ENCODE peak calls at places on chromosomes 4 and X, in four cellular contexts. W is endodermal cell, Z is heart right ventricle, T is PC-3. S is an unnamed sample.

GRCh38 chrX:3548743-3549441 is 164.6 kb downstream of the PRKX start:
- DNase-seq in W (no peak), T (peak; percentile 48), Z (no peak), S (peak; percentile 9)

GRCh38 chrX:108268434-108269080 is 169.7 kb downstream of the COL4A6 start:
- DNase-seq in W (no peak), T (peak; percentile 58), Z (no peak), S (peak; percentile 24)

GRCh38 chrX:130718137-130718536 is 184.9 kb downstream of the ENOX2 start:
- DNase-seq in T (no peak), W (no peak), Z (no peak), S (no peak)

GRCh38 chrX:110038900-110039299 is 36.0 kb downstream of the TMEM164 start:
- DNase-seq in Z (no peak), T (no peak), W (no peak), S (no peak)

GRCh38 chr4:88606832-88607231 is 14.6 kb downstream of the HERC3 start:
- DNase-seq in W (no peak), Z (no peak), T (no peak), S (no peak)

GRCh38 chrX:154805696-154806091 is 409 bp upstream of the MPP1 start:
- DNase-seq in T (no peak), W (no peak), Z (no peak), S (no peak)

GRCh38 chr4:39606747-39607146 is 31.9 kb downstream of the SMIM14 start:
- DNase-seq in Z (no peak), W (no peak), T (no peak), S (no peak)

GRCh38 chr4:83548151-83548905 is 12.4 kb downstream of the GPAT3 start:
- DNase-seq in W (peak; percentile 68), Z (peak; percentile 47), T (peak; percentile 98), S (peak; percentile 63)

GRCh38 chr4:125368684-125369083 is 53.9 kb downstream of the FAT4 start:
- DNase-seq in Z (no peak), W (no peak), T (peak; percentile 66), S (no peak)

GRCh38 chr4:26176621-26177121 is 144.1 kb upstream of the RBPJ start:
- DNase-seq in Z (no peak), W (no peak), T (no peak), S (no peak)

GRCh38 chr4:10366628-10367027 is 90.6 kb downstream of the ZNF518B start:
- DNase-seq in T (no peak), Z (no peak), W (no peak), S (no peak)

GRCh38 chr4:56425518-56425917 is 9.9 kb downstream of the PPAT start:
- DNase-seq in T (no peak), Z (no peak), W (peak; percentile 59), S (no peak)

GRCh38 chr4:14345356-14345775 is 656.9 kb upstream of the CPEB2 start:
- DNase-seq in W (no peak), Z (no peak), T (peak; percentile 41), S (no peak)

GRCh38 chr4:10083861-10084641 is 32.5 kb downstream of the WDR1 start:
- DNase-seq in Z (no peak), W (no peak), T (no peak), S (peak; percentile 19)

GRCh38 chr4:118076958-118077766 is 42.9 kb downstream of the NDST3 start:
- DNase-seq in T (peak; percentile 46), W (peak; percentile 85), Z (no peak), S (no peak)

GRCh38 chrX:78517124-78517523 is 142.0 kb downstream of the RTL3 start:
- DNase-seq in Z (no peak), W (no peak), T (peak; percentile 80), S (no peak)

GRCh38 chr4:140127422-140127821 is 26.6 kb downstream of the MAML3 start:
- DNase-seq in T (no peak), Z (no peak), W (no peak), S (no peak)

GRCh38 chrX:67692246-67692645 is 148.4 kb downstream of the AR start:
- DNase-seq in T (no peak), W (no peak), Z (no peak), S (no peak)

GRCh38 chr4:180855184-180855583 is 1388.0 kb upstream of the TENM3 start:
- DNase-seq in T (no peak), Z (no peak), W (no peak), S (no peak)

GRCh38 chr4:139887962-139888735 is 222.5 kb downstream of the MGST2 start:
- DNase-seq in T (peak; percentile 26), W (peak; percentile 62), Z (no peak), S (no peak)

GRCh38 chr4:66572949-66573348 is 902.7 kb upstream of the EPHA5 start:
- DNase-seq in T (peak; percentile 80), W (no peak), Z (no peak), S (no peak)

GRCh38 chr4:142565771-142566170 is 280.3 kb downstream of the INPP4B start:
- DNase-seq in W (no peak), T (no peak), Z (no peak), S (no peak)

GRCh38 chrX:9184231-9184630 is 150.3 kb upstream of the FAM9B start:
- DNase-seq in W (no peak), T (peak; percentile 32), Z (no peak), S (no peak)

GRCh38 chr4:186982160-186982559 is 258.5 kb upstream of the FAT1 start:
- DNase-seq in T (no peak), Z (no peak), W (no peak), S (no peak)

GRCh38 chr4:99655315-99656081 is 2.1 kb downstream of the C4orf54 start:
- DNase-seq in Z (peak; percentile 51), W (no peak), T (peak; percentile 88), S (no peak)

GRCh38 chr4:54717694-54718093 is 59.9 kb downstream of the KIT start:
- DNase-seq in Z (no peak), T (no peak), W (no peak), S (no peak)

GRCh38 chrX:132564026-132564425 is 75.2 kb upstream of the MBNL3 start:
- DNase-seq in T (no peak), W (no peak), Z (no peak), S (no peak)

GRCh38 chr4:83083925-83084475 is 30.5 kb downstream of the PLAC8 start:
- DNase-seq in W (peak; percentile 47), Z (no peak), T (no peak), S (no peak)

GRCh38 chrX:150692837-150693781 is at the start of gene MTMR1:
- DNase-seq in Z (peak; percentile 42), W (peak; percentile 60), T (peak; percentile 30), S (peak; percentile 30)

DNA sequence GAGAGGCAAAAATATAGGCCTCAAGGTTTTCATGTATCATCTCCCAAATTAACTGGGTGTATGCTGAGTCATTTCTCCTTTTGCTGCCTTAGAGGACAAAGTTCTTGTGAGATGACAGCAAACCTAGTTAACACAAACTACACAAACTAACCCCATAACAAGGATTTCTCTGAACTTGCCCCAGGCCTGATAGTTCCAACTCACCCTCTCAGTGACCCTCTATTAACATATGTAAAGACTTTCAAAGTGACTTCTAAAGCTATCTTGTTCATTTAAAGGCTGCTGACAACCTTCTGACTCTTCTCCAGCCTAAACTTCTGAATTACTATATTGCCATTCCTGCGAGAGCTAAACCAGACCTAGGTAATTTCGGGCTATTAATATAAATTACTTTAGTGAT is 43.2 kb upstream of the CCDC149 start:
- DNase-seq in W (no peak), T (no peak), Z (no peak), S (no peak)
- H3K9me3 ChIP-seq in W (no peaks in the 10 kb centered on the region), T (no peaks in the 10 kb centered on the region), Z (no peaks in the 10 kb centered on the region), S (no peaks in the 10 kb centered on the region)

DNA sequence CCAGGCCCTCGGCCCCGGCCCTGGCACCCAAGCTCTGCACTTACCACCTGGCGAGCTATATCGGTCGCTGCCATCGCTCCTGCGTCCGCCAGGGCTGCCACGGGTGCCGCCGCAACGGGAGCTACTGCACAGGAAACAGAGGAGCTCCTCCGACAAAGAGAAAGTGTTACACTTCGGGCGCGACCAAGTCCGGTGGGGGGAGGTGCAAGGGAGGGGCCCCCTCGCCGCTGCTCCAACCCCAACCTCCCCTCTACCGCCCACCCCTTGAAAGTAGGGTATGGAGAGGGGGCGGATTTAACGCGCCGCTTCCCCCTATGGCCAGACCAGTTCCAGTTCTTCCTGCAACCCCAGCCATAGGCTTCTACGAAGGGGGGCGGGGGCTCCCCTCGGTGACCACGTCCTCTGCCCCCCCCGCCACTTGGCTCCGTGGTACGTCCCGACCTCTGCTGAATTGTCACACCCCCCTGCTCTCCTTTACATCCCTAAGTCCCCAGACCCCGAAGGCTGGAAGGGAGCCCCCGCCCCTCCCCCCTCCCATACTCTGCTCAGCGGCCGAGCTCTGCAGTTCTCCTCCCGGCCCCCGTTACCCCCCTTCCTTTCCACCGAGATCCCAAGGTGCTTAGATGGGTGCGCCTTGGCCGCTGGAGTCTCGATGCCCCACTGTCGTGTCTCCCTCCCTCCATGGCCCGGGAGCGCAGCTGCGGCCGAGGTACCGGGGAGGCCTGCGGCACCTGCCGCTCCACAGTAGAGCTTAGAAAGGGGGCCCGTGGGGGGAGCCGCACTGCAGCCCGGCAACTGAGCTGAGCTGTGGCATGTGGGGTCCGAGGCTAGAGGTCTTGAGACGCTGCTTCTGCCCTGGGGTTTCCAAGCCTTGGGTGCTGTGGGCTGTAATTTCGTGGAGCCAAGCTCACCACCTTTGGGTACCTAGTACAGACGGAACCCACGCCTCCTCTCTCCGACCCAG is at the start of gene SEPTIN6:
- DNase-seq in T (peak; percentile 65), Z (peak; percentile 66), W (peak; percentile 87), S (peak; percentile 63)
- H3K27ac ChIP-seq in T (no peak within 1 kb of the TSS), Z (peak within 1 kb of the TSS; percentile 74), W (peak within 1 kb of the TSS; percentile 77), S (peak within 1 kb of the TSS; percentile 39)

DNA sequence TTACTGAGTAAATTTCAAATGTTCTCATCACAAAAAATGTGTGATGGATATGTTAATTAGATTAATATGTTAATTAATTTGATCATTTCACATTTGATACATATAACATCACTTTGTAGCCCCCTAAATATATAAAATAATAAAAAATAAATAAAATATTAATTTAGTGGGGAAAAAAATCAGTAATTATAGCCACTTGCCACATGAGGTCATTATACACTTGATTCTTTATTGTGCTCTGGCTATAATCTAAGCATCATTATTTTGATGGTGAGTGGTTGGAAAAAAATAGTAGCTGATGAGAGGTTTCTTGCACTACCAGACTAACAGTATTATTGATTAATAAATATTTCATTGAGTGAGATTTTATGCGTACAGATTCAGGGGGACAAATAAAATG is 57.4 kb downstream of the DCK start:
- DNase-seq in Z (no peak), W (no peak), T (peak; percentile 43), S (no peak)
- TF ChIP-seq CTCF in Z (peak; percentile 24), W (no peak), T (peak; percentile 29), S (no peak)

GRCh38 chrX:32191316-32191715 is 1020.0 kb downstream of the DMD start:
- DNase-seq in W (no peak), Z (no peak), T (no peak), S (no peak)

GRCh38 chrX:32195611-32196010 is 1015.7 kb downstream of the DMD start:
- DNase-seq in W (no peak), Z (no peak), T (no peak), S (no peak)
- H3K9me3 ChIP-seq in W (no peaks in the 10 kb centered on the region), Z (no peaks in the 10 kb centered on the region), T (no peaks in the 10 kb centered on the region), S (no peaks in the 10 kb centered on the region)

DNA sequence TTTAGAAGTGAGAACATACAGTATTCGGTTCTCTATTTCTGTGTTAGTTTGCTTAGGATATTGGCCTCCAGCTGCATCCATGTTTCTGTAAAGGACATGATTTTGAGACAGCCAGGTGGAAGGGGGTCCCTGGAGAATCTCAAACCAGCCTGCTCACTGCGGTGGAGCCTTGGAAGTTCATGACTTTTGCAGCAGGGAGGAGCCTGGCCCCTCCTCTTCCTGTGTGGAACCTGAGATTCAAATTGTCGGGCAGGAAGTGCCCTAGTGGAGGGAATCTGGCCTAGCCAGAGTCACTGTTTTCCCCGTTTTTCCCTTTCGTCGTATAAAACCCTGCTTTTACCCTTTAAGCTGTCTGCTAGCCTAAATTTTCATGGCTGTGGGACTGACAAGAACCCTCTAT is 762.6 kb downstream of the PCDH18 start:
- DNase-seq in T (no peak), Z (no peak), W (no peak), S (no peak)
- H3K27ac ChIP-seq in T (no peak overlapping the region), Z (no peak overlapping the region), W (no peak overlapping the region), S (no peak overlapping the region)

GRCh38 chrX:68945603-68946228 is 116.9 kb downstream of the EFNB1 start:
- DNase-seq in T (peak; percentile 48), Z (no peak), W (peak; percentile 80), S (no peak)
- TF ChIP-seq CTCF in T (peak; percentile 47), Z (no peak), W (peak; percentile 58), S (no peak)

S was measured in pancreas.